ENCODE peak calls at places on chromosomes 2 and 18, in ten cellular contexts. B is spleen, H is hepatocyte, T is OCI-LY7, Q is tibial artery, N is epithelial cell of esophagus, D is AG09309, E is psoas muscle, K is A549, X is prostate gland. U is an unnamed sample.

GRCh38 chr2:168426861-168427260 is 29.2 kb upstream of the CERS6 start:
- DNase-seq in X (no peak), T (no peak), B (no peak), N (no peak), H (no peak), E (no peak), K (no peak), Q (no peak), D (no peak), U (no peak)

GRCh38 chr2:10434885-10435419 is 13.2 kb downstream of the ODC1 start:
- DNase-seq in H (peak), N (peak), T (peak), X (peak), B (peak), D (no peak), Q (peak), E (peak), K (peak), U (peak)

GRCh38 chr2:130759906-130760753 is 4.8 kb downstream of the AMER3 start:
- DNase-seq in N (peak), T (no peak), E (no peak), B (no peak), X (no peak), Q (no peak), K (no peak), D (no peak), H (no peak), U (no peak)

GRCh38 chr2:70977605-70978205 is 725 bp upstream of the ANKRD53 start:
- DNase-seq in D (peak), E (no peak), H (no peak), N (peak), X (peak), K (no peak), T (no peak), Q (peak), B (peak), U (no peak)

GRCh38 chr2:44362207-44363015 is 664 bp downstream of the CAMKMT start:
- DNase-seq in Q (peak), E (peak), B (peak), T (peak), D (no peak), H (peak), K (peak), X (peak), N (peak), U (peak)

GRCh38 chr18:6885992-6886823 is 156.7 kb downstream of the ARHGAP28 start:
- DNase-seq in K (peak), Q (no peak), H (peak), X (peak), T (peak), D (peak), E (no peak), N (peak), B (no peak), U (peak)

GRCh38 chr18:4068552-4069158 is 386.5 kb downstream of the DLGAP1 start:
- DNase-seq in X (peak), T (peak), H (peak), N (peak), B (no peak), E (no peak), Q (no peak), D (peak), K (peak), U (peak)

GRCh38 chr2:42922790-42923631 is 130.6 kb upstream of the HAAO start:
- DNase-seq in N (peak), K (no peak), B (no peak), X (no peak), E (peak), T (no peak), Q (peak), H (peak), D (peak), U (no peak)

GRCh38 chr2:86274918-86275275 is 62.5 kb downstream of the REEP1 start:
- DNase-seq in N (no peak), D (no peak), Q (no peak), K (no peak), X (no peak), E (no peak), B (no peak), H (peak), T (no peak), U (peak)

GRCh38 chr2:30641765-30642341 is 165.4 kb downstream of the CAPN13 start:
- DNase-seq in Q (no peak), X (peak), T (no peak), K (no peak), E (no peak), D (no peak), N (no peak), H (no peak), B (no peak), U (no peak)

GRCh38 chr2:202289394-202290204 is 24.0 kb downstream of the NOP58 start:
- DNase-seq in E (no peak), N (no peak), Q (no peak), D (no peak), H (no peak), T (no peak), K (no peak), X (no peak), B (no peak), U (no peak)

GRCh38 chr2:229153307-229153706 is 117.8 kb downstream of the PID1 start:
- DNase-seq in K (no peak), X (no peak), Q (no peak), N (no peak), D (no peak), E (no peak), B (no peak), T (no peak), H (no peak), U (no peak)

GRCh38 chr2:43391877-43392214 is 165.4 kb upstream of the ZFP36L2 start:
- DNase-seq in Q (no peak), B (no peak), D (no peak), T (no peak), N (no peak), K (no peak), E (no peak), H (no peak), X (no peak), U (peak)

GRCh38 chr2:240431276-240431662 is 4.2 kb upstream of the GPC1 start:
- DNase-seq in K (no peak), B (no peak), H (no peak), D (no peak), E (no peak), N (no peak), Q (peak), T (no peak), X (no peak), U (no peak)

GRCh38 chr2:179311071-179311470 is 46.4 kb upstream of the SESTD1 start:
- DNase-seq in Q (no peak), K (no peak), N (no peak), T (no peak), B (no peak), X (no peak), E (no peak), H (no peak), D (no peak), U (no peak)

GRCh38 chr18:13513015-13513414 is 213.3 kb downstream of the FAM210A start:
- DNase-seq in D (no peak), E (peak), X (no peak), Q (no peak), K (no peak), H (no peak), N (no peak), B (no peak), T (no peak), U (no peak)

GRCh38 chr2:120989556-120989848 is 253.8 kb downstream of the GLI2 start:
- DNase-seq in D (no peak), Q (no peak), H (no peak), N (no peak), T (no peak), B (no peak), E (no peak), K (no peak), X (no peak), U (no peak)

GRCh38 chr2:152320166-152320565 is 14.8 kb upstream of the FMNL2 start:
- DNase-seq in K (no peak), N (no peak), B (no peak), Q (no peak), H (no peak), X (no peak), D (no peak), T (no peak), E (no peak), U (no peak)

GRCh38 chr2:62939735-62940491 is 110.7 kb upstream of the OTX1 start:
- DNase-seq in B (no peak), D (peak), H (no peak), N (peak), T (no peak), K (no peak), X (no peak), E (no peak), Q (no peak), U (no peak)

GRCh38 chr2:84782717-84783442 is 98.0 kb downstream of the TRABD2A start:
- DNase-seq in B (no peak), Q (no peak), K (no peak), E (no peak), X (no peak), D (no peak), N (no peak), T (no peak), H (no peak), U (no peak)

GRCh38 chr2:128444044-128444771 is 125.5 kb upstream of the HS6ST1 start:
- DNase-seq in X (no peak), K (no peak), Q (peak), N (no peak), E (no peak), T (no peak), B (peak), H (no peak), D (no peak), U (no peak)

GRCh38 chr18:12048827-12049175 is 44.8 kb upstream of the ANKRD62 start:
- DNase-seq in N (peak), X (no peak), E (no peak), B (no peak), T (no peak), H (no peak), Q (no peak), D (no peak), K (no peak), U (no peak)

GRCh38 chr2:171347591-171348032 is 86.2 kb downstream of the METTL8 start:
- DNase-seq in B (no peak), K (no peak), X (peak), E (no peak), H (peak), N (peak), D (peak), Q (no peak), T (peak), U (no peak)

GRCh38 chr2:217994776-217995274 is 8.0 kb downstream of the TNS1 start:
- DNase-seq in B (no peak), N (peak), D (peak), T (no peak), H (no peak), Q (no peak), E (no peak), K (no peak), X (no peak), U (no peak)

GRCh38 chr2:21175895-21176646 is 52.3 kb downstream of the TDRD15 start:
- DNase-seq in H (peak), D (no peak), T (peak), K (no peak), E (no peak), X (no peak), B (no peak), Q (no peak), N (peak), U (no peak)

GRCh38 chr2:260507-261161 is 3.2 kb downstream of the SH3YL1 start:
- DNase-seq in X (no peak), B (no peak), D (no peak), H (peak), N (no peak), Q (no peak), T (no peak), K (no peak), E (no peak), U (no peak)

GRCh38 chr18:62781893-62782292 is 66.6 kb downstream of the PHLPP1 start:
- DNase-seq in D (peak), X (peak), B (no peak), N (peak), E (peak), Q (peak), H (no peak), K (no peak), T (no peak), U (no peak)

GRCh38 chr2:31347319-31347718 is 67.2 kb downstream of the XDH start:
- DNase-seq in B (no peak), Q (no peak), T (no peak), K (no peak), E (peak), D (no peak), N (no peak), X (no peak), H (no peak), U (no peak)

GRCh38 chr2:207241198-207241597 is 75.5 kb upstream of the KLF7 start:
- DNase-seq in E (no peak), H (no peak), B (no peak), T (no peak), D (no peak), K (no peak), X (no peak), N (peak), Q (no peak), U (no peak)

GRCh38 chr2:169715379-169716228 is 18.0 kb upstream of the KLHL23 start:
- DNase-seq in H (peak), D (no peak), T (no peak), E (no peak), N (no peak), K (no peak), Q (no peak), X (peak), B (no peak), U (no peak)

GRCh38 chr2:169718930-169719504 is 14.6 kb upstream of the KLHL23 start:
- DNase-seq in N (no peak), B (no peak), D (no peak), X (no peak), E (no peak), T (no peak), H (no peak), Q (no peak), K (no peak), U (no peak)

GRCh38 chr2:169717691-169718063 is 16.0 kb upstream of the KLHL23 start:
- DNase-seq in E (no peak), K (no peak), X (no peak), H (no peak), N (no peak), Q (no peak), D (no peak), B (no peak), T (no peak), U (no peak)

GRCh38 chr2:169716229-169716886 is 17.3 kb upstream of the KLHL23 start:
- DNase-seq in E (no peak), Q (no peak), H (peak), K (no peak), T (no peak), B (no peak), X (peak), N (no peak), D (peak), U (no peak)

GRCh38 chr2:169716938-169717690 is 16.5 kb upstream of the KLHL23 start:
- DNase-seq in T (no peak), D (no peak), N (peak), B (no peak), E (no peak), X (peak), Q (no peak), K (no peak), H (peak), U (no peak)
- TF ChIP-seq CTCF in T (no peak), D (no peak), N (no peak), B (no peak), E (no peak), X (no peak), Q (no peak), K (no peak), H (no peak), U (no peak)

DNA sequence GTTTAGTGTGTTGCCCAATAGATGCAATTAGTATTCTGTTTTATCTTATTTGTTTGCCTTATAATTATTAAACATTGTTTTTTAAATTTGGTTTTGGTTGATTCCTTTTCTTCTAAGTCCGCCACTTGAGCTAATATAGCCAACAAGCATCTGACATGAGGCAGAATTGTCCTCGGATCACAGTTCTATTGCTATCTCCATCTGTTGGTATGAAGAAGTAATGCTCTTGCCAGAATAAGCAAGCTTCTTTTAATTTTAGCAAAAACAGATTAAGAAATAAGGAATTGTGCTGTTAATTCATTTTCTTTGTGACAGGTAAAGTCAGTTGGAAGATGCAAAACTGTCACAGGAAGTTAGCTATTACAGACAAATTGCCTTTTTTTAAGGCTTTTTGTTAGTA is 54.3 kb downstream of the R3HDM1 start:
- DNase-seq in X (no peak), B (no peak), H (no peak), D (no peak), N (no peak), T (peak), K (no peak), E (no peak), Q (no peak), U (no peak)
- TF ChIP-seq CTCF in X (no peak), B (no peak), H (peak), D (peak), N (peak), T (peak), K (no peak), E (no peak), Q (no peak), U (no peak)

DNA sequence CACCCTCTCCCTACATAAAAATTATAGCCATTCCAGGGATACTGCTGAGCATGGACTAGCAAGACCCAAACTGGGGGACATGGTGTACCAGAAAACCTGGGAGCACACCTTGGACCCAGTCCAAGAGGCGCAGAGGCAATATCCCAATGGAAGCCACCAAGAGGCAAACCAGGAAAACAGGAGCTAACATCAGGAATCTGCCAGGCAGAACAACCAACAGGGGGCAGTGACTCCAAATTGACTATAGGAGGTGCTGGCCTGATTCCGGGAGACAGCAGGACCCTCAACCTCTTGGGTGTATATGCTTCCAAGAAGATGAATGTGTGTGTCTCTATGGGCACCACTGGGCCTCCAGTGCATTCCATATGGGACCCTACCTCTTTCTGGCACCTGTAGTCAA is 172.7 kb upstream of the ARL4C start:
- DNase-seq in E (no peak), D (no peak), T (no peak), X (no peak), B (no peak), K (no peak), H (no peak), N (no peak), Q (no peak), U (no peak)
- TF ChIP-seq CTCF in E (no peak), D (peak), T (peak), X (no peak), B (no peak), K (peak), H (no peak), N (no peak), Q (no peak), U (no peak)

DNA sequence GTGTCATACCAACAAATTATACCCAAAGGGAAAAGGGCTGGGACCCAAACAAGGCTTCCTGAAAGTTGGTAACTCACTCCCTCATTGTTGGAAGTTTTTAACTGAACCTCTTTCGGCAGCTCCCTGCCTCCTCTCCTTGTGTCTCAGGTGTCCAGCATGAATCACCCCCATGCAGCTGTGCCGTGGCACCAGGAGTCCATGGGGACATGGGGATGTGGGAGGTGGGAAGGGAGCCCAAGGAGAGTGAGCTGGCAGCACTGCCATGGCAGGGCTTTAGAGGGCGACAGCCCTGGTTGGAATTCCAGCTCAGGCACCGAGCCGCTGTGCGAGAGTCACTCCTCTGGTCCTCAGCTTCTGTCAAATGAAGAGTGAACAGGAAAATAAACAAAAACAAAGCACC is 12.5 kb upstream of the GYPC start:
- DNase-seq in Q (no peak), X (no peak), B (no peak), E (peak), D (no peak), T (no peak), H (no peak), N (no peak), K (no peak), U (no peak)
- TF ChIP-seq CTCF in Q (no peak), X (no peak), B (no peak), E (peak), D (no peak), T (no peak), H (no peak), N (no peak), K (no peak), U (no peak)

GRCh38 chr2:148165975-148166374 is 145.1 kb downstream of the MBD5 start:
- DNase-seq in T (no peak), N (no peak), H (no peak), D (no peak), X (no peak), E (no peak), Q (no peak), B (no peak), K (no peak), U (no peak)

GRCh38 chr2:148162860-148163259 is 142.0 kb downstream of the MBD5 start:
- DNase-seq in B (no peak), X (no peak), N (no peak), E (no peak), T (no peak), D (no peak), H (no peak), K (no peak), Q (no peak), U (no peak)

GRCh38 chr2:148167241-148167766 is 146.4 kb downstream of the MBD5 start:
- DNase-seq in E (no peak), Q (no peak), T (no peak), K (no peak), D (no peak), H (no peak), N (no peak), B (no peak), X (no peak), U (no peak)

GRCh38 chr2:148172131-148172753 is 151.4 kb downstream of the MBD5 start:
- DNase-seq in H (no peak), B (peak), N (no peak), E (no peak), Q (no peak), T (no peak), K (no peak), X (no peak), D (no peak), U (no peak)

DNA sequence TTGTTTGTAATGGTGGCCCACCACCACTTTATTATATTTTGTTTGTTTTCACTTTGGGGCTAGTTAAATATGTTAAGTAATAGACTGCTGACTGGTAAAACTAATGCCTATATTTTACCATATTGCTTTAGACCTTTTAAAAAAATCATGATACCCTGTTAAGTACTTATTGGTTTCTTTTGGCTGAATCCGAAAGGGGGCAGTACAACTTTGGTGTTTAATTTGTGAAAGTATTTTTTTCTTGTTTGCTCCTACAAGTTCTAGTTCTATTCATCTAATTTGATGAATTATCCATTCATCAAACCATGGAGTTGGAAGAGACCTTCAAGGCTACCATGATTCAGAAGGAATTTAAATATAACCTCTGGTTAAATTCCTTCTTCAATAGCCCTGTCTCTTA is 147.0 kb downstream of the MBD5 start:
- DNase-seq in H (no peak), Q (no peak), N (no peak), K (no peak), T (no peak), X (no peak), B (no peak), D (no peak), E (no peak), U (no peak)
- TF ChIP-seq CTCF in H (no peak), Q (no peak), N (no peak), K (no peak), T (no peak), X (no peak), B (no peak), D (no peak), E (no peak), U (no peak)

U was measured in GM20000.